ENCODE peak calls at places on chromosome 11, in seven cellular contexts. V is body of pancreas; I is A549; Q is tibial artery; W is mammary epithelial cell; B is cardiac muscle cell; J is CD8-positive, alpha-beta T cell. E is an unnamed sample.
A peak's percentile ranks its signal among the peaks of the same experiment; 100 is the strongest.

GRCh38 chr11:124511739-124512138 is 31.7 kb downstream of the OR8B12 start:
- DNase-seq in W (no peak), V (no peak), Q (no peak), B (no peak), J (no peak), I (no peak), E (no peak)

GRCh38 chr11:10375280-10376048 is 70.6 kb downstream of the ADM start:
- DNase-seq in J (no peak), Q (no peak), W (peak; percentile 36), V (no peak), B (peak; percentile 88), I (no peak), E (no peak)

GRCh38 chr11:67006029-67006884 is 16.7 kb upstream of the SYT12 start:
- DNase-seq in Q (no peak), V (peak; percentile 25), I (peak; percentile 92), B (no peak), J (no peak), W (no peak), E (no peak)

GRCh38 chr11:62157603-62158002 is 32.4 kb upstream of the SCGB1D1 start:
- DNase-seq in Q (peak; percentile 28), J (no peak), I (no peak), B (no peak), W (no peak), V (no peak), E (no peak)

GRCh38 chr11:35083181-35084061 is 55.5 kb upstream of the CD44 start:
- DNase-seq in I (peak; percentile 80), B (peak; percentile 87), W (peak; percentile 91), V (peak; percentile 81), Q (peak; percentile 76), J (peak; percentile 69), E (peak; percentile 84)

GRCh38 chr11:93515438-93515837 is 27.8 kb downstream of the SMCO4 start:
- DNase-seq in I (no peak), J (no peak), B (no peak), Q (no peak), V (no peak), W (no peak), E (no peak)

GRCh38 chr11:31645747-31646146 is 136.2 kb downstream of the ELP4 start:
- DNase-seq in I (peak; percentile 76), Q (no peak), B (peak; percentile 87), J (no peak), V (no peak), W (peak; percentile 79), E (no peak)

GRCh38 chr11:58179648-58180047 is 9.2 kb upstream of the OR9Q2 start:
- DNase-seq in J (no peak), Q (no peak), B (no peak), I (no peak), V (no peak), W (no peak), E (no peak)

GRCh38 chr11:66906077-66906929 is 49.4 kb downstream of the LRFN4 start:
- DNase-seq in B (peak; percentile 55), I (peak; percentile 61), V (no peak), J (no peak), W (peak; percentile 93), Q (no peak), E (no peak)

GRCh38 chr11:103234974-103235373 is 125.7 kb downstream of the DYNC2H1 start:
- DNase-seq in J (no peak), Q (no peak), B (peak; percentile 75), V (no peak), I (no peak), W (no peak), E (no peak)

GRCh38 chr11:126712017-126712625 is 288.4 kb downstream of the KIRREL3 start:
- DNase-seq in W (no peak), I (no peak), J (no peak), B (peak; percentile 14), Q (no peak), V (no peak), E (no peak)

GRCh38 chr11:59207988-59208432 is 4.7 kb downstream of the MPEG1 start:
- DNase-seq in V (peak; percentile 64), J (peak; percentile 23), B (peak; percentile 75), I (peak; percentile 65), Q (no peak), W (peak; percentile 74), E (no peak)

GRCh38 chr11:14378171-14378570 is 19.2 kb upstream of the RRAS2 start:
- DNase-seq in Q (no peak), V (no peak), W (peak; percentile 53), J (no peak), B (no peak), I (no peak), E (no peak)

GRCh38 chr11:65506770-65507485 is 8.1 kb downstream of the MALAT1 start:
- DNase-seq in W (no peak), I (no peak), V (no peak), B (peak; percentile 93), Q (peak; percentile 78), J (peak; percentile 36), E (peak; percentile 44)

GRCh38 chr11:128886401-128887119 is 4.6 kb upstream of the KCNJ5 start:
- DNase-seq in W (no peak), B (no peak), Q (no peak), J (no peak), I (peak; percentile 24), V (peak; percentile 84), E (no peak)

GRCh38 chr11:90911192-90911591 is 688.3 kb upstream of the CHORDC1 start:
- DNase-seq in J (no peak), B (no peak), I (no peak), Q (no peak), W (no peak), V (no peak), E (no peak)

DNA sequence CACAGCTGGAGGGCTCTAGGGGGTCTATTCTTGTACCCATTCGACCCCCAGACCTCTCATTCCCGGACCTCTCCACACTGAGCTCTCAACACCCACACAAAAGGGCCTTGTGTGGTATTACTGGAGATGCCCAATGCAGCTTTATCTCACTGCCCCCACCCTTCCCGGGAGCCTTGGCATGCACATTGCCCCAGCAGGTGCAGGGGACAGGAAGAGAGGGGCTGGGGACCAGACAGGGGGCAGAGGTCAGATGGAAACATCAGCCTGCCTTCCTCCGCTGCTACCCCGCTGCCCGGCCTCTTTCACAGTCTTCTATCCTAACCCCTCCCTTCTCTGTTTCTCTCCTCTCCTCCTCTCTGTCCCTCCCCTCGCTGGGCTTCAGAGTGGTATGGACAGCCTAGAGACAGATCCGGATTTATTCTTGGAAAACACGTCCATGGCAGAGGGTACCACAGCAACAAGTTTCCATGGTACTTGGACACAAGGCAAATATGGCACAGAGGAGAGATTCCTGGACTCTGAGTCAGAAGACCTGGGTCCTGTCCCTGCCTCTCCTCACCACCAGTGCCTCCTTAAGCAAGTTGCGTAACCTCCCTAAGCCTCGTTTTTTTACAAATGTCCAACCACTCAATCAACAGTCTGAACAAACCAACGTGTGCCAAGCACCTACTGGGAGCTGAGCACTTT is 8.3 kb upstream of the IGSF9B start:
- DNase-seq in B (peak; percentile 59), J (no peak), W (peak; percentile 16), I (peak; percentile 50), Q (peak; percentile 81), V (no peak), E (no peak)
- H3K27ac ChIP-seq in B (no peak overlapping the region), J (no peak overlapping the region), W (no peak overlapping the region), I (no peak overlapping the region), Q (peak overlapping the region; percentile 80), V (no peak overlapping the region), E (no peak overlapping the region)

GRCh38 chr11:12270817-12271216 is 106.6 kb upstream of the PARVA start:
- DNase-seq in I (no peak), V (no peak), J (no peak), Q (no peak), W (no peak), B (no peak), E (no peak)

GRCh38 chr11:12271241-12271640 is 106.1 kb upstream of the PARVA start:
- DNase-seq in J (no peak), I (no peak), W (no peak), B (no peak), V (no peak), Q (no peak), E (no peak)

GRCh38 chr11:12269104-12269441 is 108.3 kb upstream of the PARVA start:
- DNase-seq in I (no peak), J (no peak), W (peak; percentile 42), V (peak; percentile 57), B (peak; percentile 82), Q (no peak), E (no peak)

GRCh38 chr11:12269446-12270214 is 107.7 kb upstream of the PARVA start:
- DNase-seq in V (no peak), J (no peak), B (no peak), W (no peak), I (no peak), Q (no peak), E (no peak)

DNA sequence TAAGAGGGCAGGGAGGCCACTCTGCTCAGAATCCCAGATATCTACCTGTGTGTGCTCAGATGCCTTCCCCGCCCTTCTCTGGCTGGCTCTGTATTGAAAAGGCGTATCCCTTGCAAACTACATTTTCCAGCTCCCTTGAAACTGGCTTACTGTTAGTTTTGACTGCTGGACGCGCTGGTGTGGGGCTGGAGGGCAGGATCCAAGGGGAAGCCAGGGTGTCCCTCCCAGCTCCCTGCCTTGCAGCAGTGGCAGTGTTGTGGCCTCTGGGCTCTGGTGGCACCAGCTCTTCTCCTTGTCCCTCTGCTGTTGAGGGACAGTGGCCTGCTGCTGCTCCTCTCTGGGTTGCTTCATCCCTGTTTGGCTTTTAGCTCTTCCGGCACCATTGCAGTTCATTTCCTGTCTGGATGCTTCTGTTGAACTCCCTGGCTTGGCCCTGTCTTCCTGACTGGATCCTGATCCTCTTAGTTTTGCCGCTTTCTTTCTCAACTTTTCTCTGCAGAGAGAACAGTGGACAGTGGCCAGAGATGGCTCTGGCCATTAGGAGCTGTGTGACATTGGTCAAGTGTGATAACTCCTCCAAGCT is 107.1 kb upstream of the PARVA start:
- DNase-seq in V (no peak), J (no peak), I (no peak), B (peak; percentile 41), W (no peak), Q (no peak), E (no peak)
- TF ChIP-seq CTCF in V (no peak), J (no peak), I (no peak), B (no peak), W (no peak), Q (no peak), E (no peak)

GRCh38 chr11:134454146-134454690 is 42.2 kb upstream of the B3GAT1 start:
- DNase-seq in B (no peak), Q (no peak), J (no peak), W (no peak), I (no peak), V (no peak), E (no peak)
- H3K9me3 ChIP-seq in B (no peaks in the 10 kb centered on the region), Q (peaks cover 25% of the 10 kb centered on the region), J (peaks cover 5% of the 10 kb centered on the region), W (peaks cover 22% of the 10 kb centered on the region), I (no peaks in the 10 kb centered on the region), V (no peaks in the 10 kb centered on the region), E (peaks cover 13% of the 10 kb centered on the region)

GRCh38 chr11:72378704-72379383 is 55.5 kb downstream of the CLPB start:
- DNase-seq in I (no peak), J (no peak), V (no peak), B (peak; percentile 62), W (no peak), Q (peak; percentile 91), E (no peak)

GRCh38 chr11:72377596-72377995 is 56.7 kb downstream of the CLPB start:
- DNase-seq in J (no peak), W (no peak), I (no peak), B (no peak), Q (no peak), V (no peak), E (no peak)

GRCh38 chr11:72381584-72382090 is 52.7 kb downstream of the CLPB start:
- DNase-seq in J (no peak), W (no peak), B (no peak), V (no peak), Q (no peak), I (no peak), E (no peak)

GRCh38 chr11:72379384-72380131 is 54.8 kb downstream of the CLPB start:
- DNase-seq in I (no peak), J (no peak), Q (no peak), W (no peak), V (no peak), B (no peak), E (no peak)

GRCh38 chr11:72380132-72380503 is 54.2 kb downstream of the CLPB start:
- DNase-seq in I (no peak), B (no peak), V (no peak), J (no peak), W (no peak), Q (no peak), E (no peak)
- H3K27ac ChIP-seq in I (no peak overlapping the region), B (no peak overlapping the region), V (no peak overlapping the region), J (no peak overlapping the region), W (no peak overlapping the region), Q (no peak overlapping the region), E (no peak overlapping the region)

E was measured in CD4-positive, alpha-beta T cell.